ENCODE peak calls at places on chromosomes 7 and 10, in eight cellular contexts. A is HepG2, L is mammary epithelial cell, X is GM23248, B is IMR-90, N is colonic mucosa, S is fibroblast of lung, C is neural progenitor cell. T is an unnamed sample.

GRCh38 chr10:37490266-37490665 is 364.9 kb downstream of the ANKRD30A start:
- DNase-seq in A (no peak), L (no peak), X (no peak), B (no peak), N (no peak), S (no peak), C (no peak), T (no peak)

GRCh38 chr10:80444646-80445319 is 9.3 kb upstream of the TSPAN14 start:
- DNase-seq in A (peak), L (peak), X (peak), B (peak), N (peak), S (peak), C (peak), T (peak)

GRCh38 chr7:108181073-108181985 is 51.2 kb upstream of the LAMB4 start:
- DNase-seq in A (peak), L (peak), X (peak), B (peak), N (no peak), S (peak), C (peak), T (peak)

GRCh38 chr7:132723506-132724081 is 147.3 kb upstream of the PLXNA4 start:
- DNase-seq in A (no peak), L (no peak), X (no peak), B (no peak), N (no peak), S (no peak), C (no peak), T (peak)

GRCh38 chr10:112907893-112908292 is 42.2 kb upstream of the TCF7L2 start:
- DNase-seq in A (no peak), L (peak), X (peak), B (peak), N (no peak), S (no peak), C (no peak), T (no peak)

GRCh38 chr7:33921216-33921938 is 16.0 kb downstream of the BMPER start:
- DNase-seq in A (no peak), L (no peak), X (no peak), B (peak), N (peak), S (peak), C (no peak), T (no peak)

GRCh38 chr7:23759556-23760391 is 49.8 kb downstream of the STK31 start:
- DNase-seq in A (no peak), L (peak), X (no peak), B (peak), N (peak), S (no peak), C (no peak), T (peak)

GRCh38 chr10:89625041-89625765 is 19.8 kb downstream of the PANK1 start:
- DNase-seq in A (no peak), L (peak), X (peak), B (peak), N (no peak), S (no peak), C (no peak), T (peak)

GRCh38 chr7:24936121-24936824 is 43.7 kb downstream of the OSBPL3 start:
- DNase-seq in A (no peak), L (no peak), X (peak), B (peak), N (no peak), S (no peak), C (no peak), T (peak)

GRCh38 chr7:131581241-131582157 is 25.1 kb upstream of the PODXL start:
- DNase-seq in A (no peak), L (no peak), X (peak), B (no peak), N (no peak), S (no peak), C (no peak), T (no peak)

GRCh38 chr10:98323221-98324164 is 55.5 kb upstream of the LOXL4 start:
- DNase-seq in A (peak), L (peak), X (peak), B (peak), N (peak), S (peak), C (no peak), T (peak)

GRCh38 chr10:116654816-116655215 is 34.1 kb downstream of the PNLIPRP2 start:
- DNase-seq in A (peak), L (no peak), X (no peak), B (no peak), N (no peak), S (no peak), C (peak), T (no peak)

GRCh38 chr7:3336042-3336665 is 35.1 kb downstream of the SDK1 start:
- DNase-seq in A (no peak), L (no peak), X (no peak), B (no peak), N (no peak), S (no peak), C (no peak), T (no peak)

GRCh38 chr7:11213246-11213645 is 239.6 kb downstream of the PHF14 start:
- DNase-seq in A (no peak), L (no peak), X (no peak), B (no peak), N (no peak), S (no peak), C (no peak), T (no peak)

GRCh38 chr7:64875658-64876406 is 27.2 kb upstream of the ZNF273 start:
- DNase-seq in A (no peak), L (no peak), X (no peak), B (no peak), N (peak), S (no peak), C (no peak), T (no peak)

GRCh38 chr7:80385512-80385911 is 126.4 kb downstream of the GNAT3 start:
- DNase-seq in A (peak), L (peak), X (no peak), B (no peak), N (no peak), S (peak), C (no peak), T (no peak)

GRCh38 chr7:133139350-133139749 is 57.5 kb upstream of the CHCHD3 start:
- DNase-seq in A (peak), L (peak), X (peak), B (peak), N (no peak), S (peak), C (peak), T (peak)

GRCh38 chr7:36408589-36408988 is 18.9 kb downstream of the ANLN start:
- DNase-seq in A (no peak), L (no peak), X (no peak), B (no peak), N (no peak), S (peak), C (no peak), T (no peak)

GRCh38 chr7:68507644-68508043 is 1090.6 kb upstream of the AUTS2 start:
- DNase-seq in A (no peak), L (no peak), X (no peak), B (no peak), N (no peak), S (no peak), C (no peak), T (no peak)

GRCh38 chr7:149620961-149621360 is 123.4 kb upstream of the ZNF746 start:
- DNase-seq in A (no peak), L (no peak), X (no peak), B (no peak), N (no peak), S (no peak), C (no peak), T (no peak)

GRCh38 chr10:6669269-6669859 is 89.3 kb upstream of the PRKCQ start:
- DNase-seq in A (peak), L (peak), X (peak), B (peak), N (peak), S (peak), C (peak), T (peak)

GRCh38 chr7:77537595-77538185 is 595 bp downstream of the PTPN12 start:
- DNase-seq in A (peak), L (no peak), X (peak), B (no peak), N (peak), S (peak), C (peak), T (peak)

GRCh38 chr10:78688945-78689935 is 379.5 kb upstream of the ZMIZ1 start:
- DNase-seq in A (no peak), L (no peak), X (peak), B (no peak), N (no peak), S (no peak), C (peak), T (no peak)

GRCh38 chr7:69814421-69814962 is 216.2 kb downstream of the AUTS2 start:
- DNase-seq in A (no peak), L (no peak), X (peak), B (no peak), N (no peak), S (no peak), C (peak), T (peak)

GRCh38 chr10:76336213-76336963 is 905.0 kb downstream of the LRMDA start:
- DNase-seq in A (peak), L (no peak), X (no peak), B (no peak), N (peak), S (no peak), C (no peak), T (no peak)

GRCh38 chr7:17772581-17773288 is 167.6 kb downstream of the SNX13 start:
- DNase-seq in A (peak), L (no peak), X (no peak), B (no peak), N (no peak), S (peak), C (peak), T (no peak)

GRCh38 chr7:43244232-43244631 is 131.8 kb downstream of the HECW1 start:
- DNase-seq in A (no peak), L (peak), X (peak), B (peak), N (no peak), S (no peak), C (no peak), T (no peak)

GRCh38 chr7:82548141-82548688 is 104.6 kb upstream of the CACNA2D1 start:
- DNase-seq in A (no peak), L (no peak), X (no peak), B (no peak), N (no peak), S (no peak), C (no peak), T (no peak)

DNA sequence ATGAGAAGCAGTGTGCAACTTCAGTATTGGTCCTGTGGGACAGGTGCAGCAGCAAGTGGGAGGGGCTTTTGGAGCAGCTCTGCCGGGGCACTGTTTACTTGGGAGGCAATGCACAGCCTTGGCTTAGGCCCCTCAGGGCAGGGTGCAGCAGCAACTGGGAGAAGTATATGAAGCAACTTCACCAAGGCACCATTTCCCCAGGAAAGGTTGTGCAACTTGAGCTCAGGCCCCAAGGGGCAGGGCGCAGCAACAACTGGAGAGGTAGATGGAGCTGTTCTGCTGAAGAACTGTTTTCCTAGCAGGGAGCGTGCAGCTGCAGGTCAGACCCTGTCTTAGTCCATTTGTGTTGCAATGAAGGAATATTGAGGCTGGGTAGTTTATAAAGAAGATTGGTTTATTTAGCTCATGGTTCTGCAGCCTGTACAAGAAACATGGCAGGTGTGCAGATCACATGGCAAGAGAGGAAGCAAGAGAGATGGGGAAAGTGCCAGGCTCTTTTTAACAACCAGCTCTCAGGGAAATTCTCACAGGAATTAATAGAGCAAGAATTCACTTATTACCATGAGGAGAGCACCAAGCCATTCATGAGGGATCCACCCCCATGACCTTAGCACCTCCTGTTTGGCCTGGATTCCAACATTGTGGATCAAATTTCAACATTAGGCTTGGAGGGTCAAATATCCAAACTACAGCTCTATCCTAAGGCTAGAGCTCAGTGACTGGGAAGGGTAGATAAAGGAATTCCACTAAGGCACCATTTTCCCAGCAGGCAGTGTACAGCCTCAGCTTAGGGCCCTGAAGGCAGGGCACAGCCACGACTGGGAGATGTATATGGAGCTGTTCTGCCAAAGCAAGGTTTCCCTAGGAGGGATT is 10.9 kb downstream of the GPR141 start:
- DNase-seq in A (no peak), L (no peak), X (no peak), B (no peak), N (no peak), S (no peak), C (peak), T (no peak)
- H3K27ac ChIP-seq in A (no peak), L (no peak), X (no peak), B (no peak), N (no peak), S (no peak), C (no peak), T (no peak)

DNA sequence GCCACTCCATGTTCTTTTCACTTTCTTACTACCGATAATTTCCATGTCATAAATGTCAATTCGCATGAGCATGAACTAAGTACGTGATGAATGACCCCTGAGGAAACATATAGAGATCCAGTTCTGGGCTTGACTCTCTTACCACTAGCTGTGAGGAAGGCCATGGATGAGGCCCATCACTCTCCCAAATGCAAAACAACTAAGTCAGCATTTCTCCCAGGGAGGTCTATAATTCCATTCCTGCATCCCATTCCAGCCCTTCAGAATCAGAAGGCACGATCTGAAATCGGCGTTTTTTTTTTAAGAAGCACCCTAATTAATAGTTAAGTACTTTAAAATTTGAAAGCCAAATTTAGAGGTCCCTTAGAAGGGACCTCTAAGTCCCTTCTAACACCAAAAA is 116.5 kb downstream of the CABCOCO1 start:
- DNase-seq in A (no peak), L (no peak), X (no peak), B (no peak), N (no peak), S (no peak), C (no peak), T (no peak)
- H3K4me3 ChIP-seq in A (no peak), L (no peak), X (no peak), B (no peak), N (no peak), S (no peak), C (no peak), T (no peak)

DNA sequence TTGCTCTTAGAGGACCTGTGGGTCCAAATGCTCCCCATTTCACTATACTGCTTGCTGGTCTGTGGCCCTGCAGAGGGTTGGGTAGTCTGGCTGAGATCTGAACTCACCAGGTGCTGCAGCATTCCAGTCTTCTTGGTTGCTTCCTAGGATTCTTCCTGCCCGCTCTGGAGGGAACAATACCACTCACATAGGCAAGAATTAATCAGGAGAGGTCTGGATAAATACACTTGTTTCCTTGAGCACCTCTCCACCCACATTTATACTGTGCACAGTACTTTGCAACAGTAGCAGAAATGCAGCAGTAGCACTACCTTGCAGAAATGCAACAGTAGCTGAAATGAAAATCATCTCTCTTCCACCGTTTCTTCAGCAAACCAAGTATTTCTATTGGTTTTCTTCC is 125.3 kb downstream of the INSYN2A start:
- DNase-seq in A (no peak), L (no peak), X (no peak), B (no peak), N (no peak), S (no peak), C (no peak), T (no peak)
- H3K9ac ChIP-seq in A (no peak), L (no peak), X (no peak), B (no peak), N (no peak), S (no peak), C (no peak), T (no peak)

GRCh38 chr10:22339761-22340361 is 5.4 kb upstream of the SPAG6 start:
- DNase-seq in A (no peak), L (no peak), X (no peak), B (no peak), N (no peak), S (peak), C (no peak), T (no peak)

GRCh38 chr10:22343761-22344160 is 1.5 kb upstream of the SPAG6 start:
- DNase-seq in A (no peak), L (no peak), X (no peak), B (no peak), N (no peak), S (no peak), C (no peak), T (no peak)

GRCh38 chr10:22340362-22341189 is 4.7 kb upstream of the SPAG6 start:
- DNase-seq in A (peak), L (peak), X (peak), B (peak), N (peak), S (no peak), C (peak), T (peak)

GRCh38 chr10:22341190-22341935 is 3.9 kb upstream of the SPAG6 start:
- DNase-seq in A (no peak), L (no peak), X (peak), B (peak), N (no peak), S (peak), C (no peak), T (peak)

DNA sequence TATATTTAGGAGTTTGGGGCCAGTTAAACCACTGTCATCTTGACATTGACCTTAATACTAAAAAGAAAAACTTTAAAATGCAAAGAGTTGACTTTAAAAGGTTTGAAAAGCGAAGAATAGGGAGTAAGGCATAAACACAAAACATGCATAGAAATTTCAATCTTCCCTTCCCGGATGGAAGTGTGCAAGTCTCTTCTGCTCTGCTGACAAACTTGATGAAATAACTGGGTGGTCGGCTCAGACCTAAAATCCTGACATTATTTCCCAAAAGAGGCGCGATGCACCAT is 3.4 kb upstream of the SPAG6 start:
- DNase-seq in A (no peak), L (no peak), X (no peak), B (no peak), N (no peak), S (no peak), C (no peak), T (no peak)
- H3K27ac ChIP-seq in A (no peak), L (no peak), X (no peak), B (no peak), N (no peak), S (no peak), C (no peak), T (no peak)

GRCh38 chr7:95609277-95609971 is 13.1 kb upstream of the PDK4 start:
- DNase-seq in A (peak), L (no peak), X (peak), B (peak), N (peak), S (peak), C (no peak), T (peak)
- H3K4me3 ChIP-seq in A (no peak), L (no peak), X (peak), B (no peak), N (no peak), S (no peak), C (no peak), T (no peak)

GRCh38 chr7:135670179-135670578 is 7.9 kb downstream of the STMP1 start:
- DNase-seq in A (no peak), L (peak), X (peak), B (peak), N (no peak), S (peak), C (no peak), T (peak)
- H3K9ac ChIP-seq in A (no peak), L (peak), X (peak), B (no peak), N (no peak), S (no peak), C (no peak), T (peak)

GRCh38 chr10:15485027-15485426 is 113.9 kb upstream of the FAM171A1 start:
- DNase-seq in A (no peak), L (no peak), X (no peak), B (no peak), N (no peak), S (no peak), C (no peak), T (no peak)

GRCh38 chr10:15485684-15486316 is 114.7 kb upstream of the FAM171A1 start:
- DNase-seq in A (no peak), L (no peak), X (peak), B (no peak), N (no peak), S (peak), C (no peak), T (peak)

GRCh38 chr10:15482168-15482567 is 111.1 kb upstream of the FAM171A1 start:
- DNase-seq in A (no peak), L (no peak), X (peak), B (no peak), N (no peak), S (no peak), C (no peak), T (no peak)

GRCh38 chr10:15484128-15484527 is 113.0 kb upstream of the FAM171A1 start:
- DNase-seq in A (no peak), L (no peak), X (no peak), B (no peak), N (no peak), S (no peak), C (no peak), T (no peak)

GRCh38 chr10:15483215-15483970 is 112.3 kb upstream of the FAM171A1 start:
- DNase-seq in A (no peak), L (no peak), X (no peak), B (no peak), N (no peak), S (peak), C (no peak), T (no peak)
- H3K27ac ChIP-seq in A (no peak), L (no peak), X (no peak), B (no peak), N (no peak), S (no peak), C (no peak), T (no peak)

T was measured in astrocyte.